ENCODE peak calls at places on chromosomes 11 and 22, in eight cellular contexts. D, Y, K, V, U, A, C and O are unnamed samples.

GRCh38 chr22:25775501-25775900 is 33.5 kb downstream of the MYO18B start:
- DNase-seq in D (no peak), Y (no peak), K (peak; percentile 21), V (no peak), U (peak; percentile 15), A (no peak), C (no peak), O (no peak)

GRCh38 chr11:70661763-70662501 is 263.6 kb downstream of the CTTN start:
- DNase-seq in D (no peak), Y (no peak), K (peak; percentile 43), V (no peak), U (no peak), A (no peak), C (no peak), O (no peak)

GRCh38 chr11:131064373-131064991 is 148.2 kb upstream of the SNX19 start:
- DNase-seq in D (no peak), Y (peak; percentile 52), K (peak; percentile 70), V (peak; percentile 73), U (peak; percentile 71), A (no peak), C (no peak), O (peak; percentile 23)

GRCh38 chr22:19607198-19608113 is 83.2 kb upstream of the CLDN5 start:
- DNase-seq in D (no peak), Y (no peak), K (peak; percentile 8), V (no peak), U (peak; percentile 80), A (peak; percentile 69), C (no peak), O (no peak)

GRCh38 chr11:17544181-17544622 is at the start of gene USH1C:
- DNase-seq in D (no peak), Y (no peak), K (no peak), V (no peak), U (peak; percentile 11), A (peak; percentile 92), C (no peak), O (no peak)

GRCh38 chr11:83508804-83509203 is 222.6 kb upstream of the CCDC90B start:
- DNase-seq in D (no peak), Y (no peak), K (no peak), V (peak; percentile 27), U (no peak), A (no peak), C (no peak), O (no peak)

GRCh38 chr11:18853086-18853720 is 61.6 kb upstream of the PTPN5 start:
- DNase-seq in D (no peak), Y (peak; percentile 9), K (peak; percentile 19), V (peak; percentile 32), U (peak; percentile 70), A (no peak), C (no peak), O (no peak)

GRCh38 chr11:289706-290620 is 1.0 kb downstream of the PGGHG start:
- DNase-seq in D (no peak), Y (no peak), K (no peak), V (no peak), U (no peak), A (peak; percentile 57), C (no peak), O (no peak)

GRCh38 chr11:113862430-113862829 is 12.9 kb downstream of the USP28 start:
- DNase-seq in D (no peak), Y (no peak), K (peak; percentile 71), V (no peak), U (peak; percentile 50), A (no peak), C (no peak), O (no peak)

GRCh38 chr11:7019500-7020182 is 505 bp downstream of the ZNF214 start:
- DNase-seq in D (no peak), Y (no peak), K (peak; percentile 20), V (no peak), U (no peak), A (no peak), C (no peak), O (no peak)

GRCh38 chr11:27658535-27659236 is 41.6 kb downstream of the BDNF start:
- DNase-seq in D (no peak), Y (no peak), K (no peak), V (no peak), U (no peak), A (no peak), C (no peak), O (no peak)

GRCh38 chr22:48897638-48897954 is 930.1 kb downstream of the BRD1 start:
- DNase-seq in D (no peak), Y (no peak), K (no peak), V (no peak), U (no peak), A (peak; percentile 34), C (no peak), O (no peak)

GRCh38 chr11:20197881-20198280 is 37.6 kb upstream of the DBX1 start:
- DNase-seq in D (no peak), Y (no peak), K (no peak), V (no peak), U (no peak), A (no peak), C (no peak), O (no peak)

GRCh38 chr11:2722955-2723354 is 23.2 kb upstream of the KCNQ1OT1 start:
- DNase-seq in D (no peak), Y (no peak), K (no peak), V (no peak), U (no peak), A (no peak), C (no peak), O (no peak)

GRCh38 chr22:23889620-23890019 is 4.6 kb upstream of the MIF start:
- DNase-seq in D (no peak), Y (no peak), K (no peak), V (no peak), U (no peak), A (no peak), C (no peak), O (no peak)

GRCh38 chr22:40875111-40875510 is 13.2 kb upstream of the DNAJB7 start:
- DNase-seq in D (no peak), Y (no peak), K (no peak), V (no peak), U (no peak), A (no peak), C (no peak), O (no peak)

DNA sequence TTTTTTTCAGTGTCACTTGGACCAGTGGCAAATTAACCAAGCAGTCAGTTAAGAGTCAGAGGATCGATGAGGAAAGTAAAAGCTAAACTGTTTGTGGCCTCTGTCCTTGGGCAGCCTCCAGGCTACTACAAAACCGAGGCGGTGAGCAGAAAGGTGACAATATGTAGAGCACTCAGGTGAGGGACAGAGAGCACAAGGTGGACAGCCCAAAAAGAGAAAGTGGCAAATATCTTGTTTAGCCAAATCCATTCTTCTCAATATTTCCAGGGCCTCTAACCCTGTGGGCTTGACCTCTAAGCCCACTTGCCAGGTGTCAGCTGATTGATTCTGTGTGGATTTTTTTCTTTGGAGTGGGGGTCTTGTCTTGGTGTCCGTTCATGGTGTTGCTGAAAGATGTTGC is 4202.2 kb upstream of the OR11H1 start:
- DNase-seq in D (no peak), Y (no peak), K (no peak), V (no peak), U (no peak), A (no peak), C (no peak), O (no peak)
- TF ChIP-seq CTCF in D (no peak), Y (no peak), K (no peak), V (no peak), U (no peak), A (no peak), C (no peak), O (no peak)

GRCh38 chr11:121105063-121105480 is 4.0 kb downstream of the TECTA start:
- DNase-seq in D (no peak), Y (no peak), K (peak; percentile 13), V (no peak), U (no peak), A (no peak), C (no peak), O (no peak)

GRCh38 chr11:121106812-121107211 is 5.8 kb downstream of the TECTA start:
- DNase-seq in D (no peak), Y (no peak), K (no peak), V (no peak), U (no peak), A (no peak), C (no peak), O (no peak)

GRCh38 chr11:121104223-121104831 is 3.3 kb downstream of the TECTA start:
- DNase-seq in D (no peak), Y (no peak), K (no peak), V (no peak), U (no peak), A (no peak), C (no peak), O (no peak)

GRCh38 chr11:121108413-121108812 is 7.4 kb downstream of the TECTA start:
- DNase-seq in D (no peak), Y (no peak), K (no peak), V (no peak), U (no peak), A (no peak), C (no peak), O (no peak)

GRCh38 chr11:121105851-121106250 is 4.8 kb downstream of the TECTA start:
- DNase-seq in D (no peak), Y (no peak), K (no peak), V (no peak), U (no peak), A (no peak), C (no peak), O (no peak)
- H3K4me3 ChIP-seq in D (no peak overlapping the region), Y (no peak overlapping the region), K (no peak overlapping the region), V (no peak overlapping the region), U (no peak overlapping the region), A (no peak overlapping the region), C (no peak overlapping the region), O (no peak overlapping the region)

DNA sequence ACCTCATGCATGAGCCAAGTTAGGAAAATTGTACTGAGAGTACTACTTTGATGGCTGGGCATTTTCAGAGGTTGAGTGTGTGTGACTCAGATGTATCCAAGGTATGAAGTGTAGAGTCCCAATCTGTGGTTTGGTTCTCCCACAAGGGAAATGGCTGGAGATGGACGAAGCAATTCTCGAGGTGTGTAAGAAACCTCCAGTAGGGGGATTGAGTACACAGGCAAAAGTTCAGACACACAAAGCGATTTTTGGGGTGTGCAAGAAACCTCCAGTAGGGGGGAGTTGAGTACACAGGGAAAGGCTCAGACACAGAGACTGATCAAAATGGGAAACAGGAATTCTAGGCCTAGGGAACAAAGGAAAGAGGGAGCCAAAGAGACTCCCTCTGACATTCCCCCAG is 1536.3 kb downstream of the FAM181B start:
- DNase-seq in D (no peak), Y (no peak), K (no peak), V (no peak), U (no peak), A (no peak), C (no peak), O (no peak)
- TF ChIP-seq CTCF in D (no peak), Y (no peak), K (no peak), V (no peak), U (no peak), A (no peak), C (no peak), O (no peak)

DNA sequence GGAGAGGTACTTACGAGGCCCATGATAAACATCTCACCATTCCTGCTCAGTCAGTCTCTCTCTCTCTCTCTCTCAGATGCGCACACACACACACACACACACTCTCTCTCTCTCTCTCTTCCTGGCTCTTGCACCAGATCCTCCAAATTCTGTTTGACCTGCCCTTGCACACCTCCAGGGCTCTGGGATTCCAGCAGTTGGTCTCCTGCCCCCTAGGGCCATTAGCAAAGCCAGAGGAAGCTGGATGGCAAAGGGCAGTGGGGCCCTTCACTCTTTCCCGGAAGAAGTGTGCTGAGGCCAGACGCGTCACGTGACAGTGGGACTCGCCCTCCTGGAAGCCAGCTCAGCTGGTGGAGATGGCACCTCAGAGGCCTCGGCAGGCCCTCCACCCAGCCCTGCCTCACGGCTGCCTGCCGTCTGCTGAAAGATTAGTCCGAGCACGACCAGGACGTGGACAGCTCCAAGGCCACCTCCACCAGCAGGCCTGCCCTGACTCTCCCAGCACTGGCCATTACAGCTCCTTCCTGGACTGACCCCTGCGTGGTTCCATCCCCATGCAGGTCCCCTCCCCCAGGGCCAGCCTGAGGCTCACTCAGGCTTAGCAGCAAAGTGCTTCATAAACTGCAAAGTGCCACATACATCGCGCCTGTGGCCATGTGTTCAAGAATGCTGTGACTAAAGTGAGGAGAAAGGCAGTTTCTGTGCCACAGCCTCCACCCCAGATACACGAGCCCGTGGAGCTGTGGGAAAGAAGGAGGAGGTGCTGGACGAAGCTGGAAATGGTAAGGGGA is 3.7 kb downstream of the PDGFB start:
- DNase-seq in D (no peak), Y (no peak), K (no peak), V (no peak), U (peak; percentile 76), A (peak; percentile 80), C (no peak), O (no peak)
- H3K4me3 ChIP-seq in D (no peak overlapping the region), Y (no peak overlapping the region), K (no peak overlapping the region), V (no peak overlapping the region), U (peak overlapping the region; percentile 22), A (peak overlapping the region; percentile 59), C (peak overlapping the region; percentile 41), O (no peak overlapping the region)